ENCODE peak calls at places on chromosomes 2 and 18, in four cellular contexts. U is B cell, O is cardiac fibroblast, P is stomach. Q is an unnamed sample.

GRCh38 chr2:133651861-133652260 is 83.6 kb upstream of the NCKAP5 start:
- DNase-seq in P (no peak), O (peak; percentile 32), U (no peak), Q (no peak)

GRCh38 chr2:181058378-181059269 is 78.2 kb downstream of the UBE2E3 start:
- DNase-seq in O (peak; percentile 70), U (peak; percentile 60), P (no peak), Q (no peak)

GRCh38 chr2:239918749-239919148 is 106.4 kb downstream of the NDUFA10 start:
- DNase-seq in O (no peak), P (no peak), U (no peak), Q (no peak)

GRCh38 chr18:61883547-61883946 is 9.3 kb downstream of the RNF152 start:
- DNase-seq in U (no peak), O (no peak), P (no peak), Q (no peak)

GRCh38 chr2:19607931-19608762 is 249.7 kb upstream of the OSR1 start:
- DNase-seq in O (peak; percentile 86), U (no peak), P (no peak), Q (no peak)

GRCh38 chr2:176285321-176285720 is 16.1 kb downstream of the MTX2 start:
- DNase-seq in O (peak; percentile 65), P (no peak), U (no peak), Q (no peak)

GRCh38 chr2:145909175-145909574 is 1389.3 kb upstream of the ZEB2 start:
- DNase-seq in U (no peak), P (no peak), O (no peak), Q (no peak)

GRCh38 chr2:48510329-48510728 is 19.6 kb upstream of the STON1 start:
- DNase-seq in P (no peak), U (no peak), O (peak; percentile 83), Q (no peak)

GRCh38 chr2:27264753-27265535 is 2.1 kb upstream of the SLC30A3 start:
- DNase-seq in O (peak; percentile 36), P (peak; percentile 70), U (peak; percentile 83), Q (no peak)

GRCh38 chr2:118016911-118017310 is 3.0 kb upstream of the CCDC93 start:
- DNase-seq in P (no peak), O (peak; percentile 45), U (no peak), Q (no peak)

GRCh38 chr2:37378411-37378810 is 34.0 kb downstream of the QPCT start:
- DNase-seq in U (no peak), O (peak; percentile 71), P (no peak), Q (no peak)

GRCh38 chr18:71939483-71939882 is 604.7 kb downstream of the CBLN2 start:
- DNase-seq in O (no peak), P (no peak), U (no peak), Q (no peak)

DNA sequence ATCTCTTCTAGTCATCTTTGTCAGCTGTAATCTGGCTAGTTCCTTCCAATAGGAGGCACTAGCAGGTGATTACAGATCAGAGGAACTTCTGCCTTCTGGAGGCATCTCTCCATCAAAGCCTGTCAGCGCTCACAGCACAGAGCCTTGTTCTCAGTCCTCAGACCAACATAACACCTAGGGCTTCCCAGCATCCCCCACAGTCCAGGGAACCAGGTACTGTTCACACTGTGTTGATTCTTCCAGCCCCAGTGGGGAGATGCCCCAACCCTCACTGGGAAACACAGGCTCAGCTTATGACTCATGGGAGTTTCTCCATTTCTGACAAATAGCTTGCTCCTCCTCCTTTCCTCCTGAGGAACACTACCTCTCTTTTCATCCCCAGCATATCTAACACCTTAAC is 601.7 kb downstream of the CBLN2 start:
- DNase-seq in P (no peak), U (no peak), O (no peak), Q (no peak)
- TF ChIP-seq CTCF in P (no peak), U (no peak), O (no peak), Q (no peak)

DNA sequence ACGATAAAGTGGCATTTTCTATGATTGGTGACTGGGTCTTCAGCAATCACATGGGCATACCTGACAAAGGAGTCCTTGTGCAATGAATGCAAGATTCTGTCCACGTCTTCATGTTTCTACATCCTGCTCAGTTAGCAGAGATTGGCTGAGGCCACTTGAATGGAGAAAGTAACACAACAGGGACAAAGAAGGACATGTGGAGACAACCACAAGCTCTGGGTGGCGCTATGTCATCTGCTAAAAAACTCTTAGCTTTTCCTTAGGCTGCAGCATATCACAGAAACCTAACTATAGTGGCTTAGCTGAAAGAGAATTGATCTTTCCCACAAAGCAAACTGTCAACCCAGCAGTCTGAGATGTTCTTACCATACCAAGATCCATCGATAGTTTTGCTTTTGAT is 1109.7 kb downstream of the SOCS6 start:
- DNase-seq in P (no peak), O (peak; percentile 36), U (no peak), Q (no peak)
- TF ChIP-seq CTCF in P (no peak), O (peak; percentile 28), U (no peak), Q (no peak)

DNA sequence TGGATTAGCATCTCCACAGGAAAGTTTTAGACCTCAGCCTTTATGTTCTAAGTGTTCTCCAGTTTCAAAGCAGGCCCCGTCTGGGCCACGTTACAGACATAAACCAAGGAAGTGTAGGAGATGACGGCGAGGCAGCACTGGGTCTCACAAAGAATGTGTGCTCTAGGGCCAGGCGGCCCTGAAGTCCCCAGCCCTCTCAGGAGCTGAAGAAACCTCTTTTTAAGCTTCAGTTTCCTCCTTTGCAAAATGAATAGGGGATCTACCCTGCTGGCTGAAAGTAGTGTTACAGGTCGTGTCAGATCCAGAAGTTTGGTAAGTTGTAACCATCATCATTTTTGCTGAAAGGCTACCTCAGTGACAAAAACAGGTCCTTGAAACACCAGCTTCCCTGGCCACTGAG is 81.7 kb downstream of the SPRED2 start:
- DNase-seq in U (no peak), O (peak; percentile 26), P (no peak), Q (no peak)
- TF ChIP-seq CTCF in U (peak; percentile 28), O (peak; percentile 49), P (no peak), Q (no peak)

DNA sequence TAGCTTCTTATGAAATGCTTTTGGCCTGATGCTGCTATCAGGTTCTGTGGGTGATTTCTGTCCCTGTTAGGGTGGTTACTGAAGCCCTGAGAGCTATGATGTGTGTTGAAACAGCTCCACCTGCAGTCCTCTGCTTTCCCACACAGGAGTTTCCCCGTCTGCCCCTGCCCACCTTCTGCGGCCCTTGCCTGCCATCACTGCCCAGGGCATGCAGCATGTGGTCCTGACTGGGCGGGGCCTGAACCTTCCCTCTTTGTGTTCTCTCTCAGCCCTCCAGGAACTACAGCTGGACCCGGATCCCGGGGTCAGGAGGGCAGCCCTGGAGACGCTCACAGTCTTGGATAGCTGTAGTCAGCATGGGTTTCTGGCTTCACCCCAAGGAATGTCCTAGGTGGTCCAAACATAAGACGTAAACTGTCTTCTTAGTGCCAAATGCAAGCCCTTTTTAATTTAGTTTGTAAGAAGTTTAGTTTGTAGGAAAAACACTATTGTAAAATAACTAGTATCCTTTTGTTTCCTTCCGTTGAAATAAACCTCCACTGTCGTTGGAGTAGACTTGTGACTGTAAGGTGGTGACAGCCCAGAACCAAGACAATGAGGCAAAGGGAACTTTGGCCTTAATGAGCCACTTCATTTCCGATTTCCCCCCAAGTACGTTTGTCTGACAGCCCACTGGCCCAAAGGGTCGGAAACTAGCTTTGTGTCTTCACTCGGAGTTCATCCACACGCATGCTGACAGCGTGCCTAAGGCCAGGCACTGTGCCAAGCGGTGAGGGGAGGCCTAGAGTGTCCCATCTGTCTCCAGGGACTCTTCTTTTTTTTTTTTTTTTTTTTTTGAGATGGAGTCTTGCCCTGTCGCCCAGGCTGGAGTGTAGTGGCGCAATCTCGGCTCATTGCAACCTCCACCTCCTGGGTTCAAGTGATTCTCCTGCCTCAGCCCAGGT is 21.2 kb downstream of the HJURP start:
- DNase-seq in U (no peak), O (peak; percentile 62), P (peak; percentile 30), Q (peak; percentile 67)
- TF ChIP-seq CTCF in U (no peak), O (peak; percentile 33), P (no peak), Q (no peak)

DNA sequence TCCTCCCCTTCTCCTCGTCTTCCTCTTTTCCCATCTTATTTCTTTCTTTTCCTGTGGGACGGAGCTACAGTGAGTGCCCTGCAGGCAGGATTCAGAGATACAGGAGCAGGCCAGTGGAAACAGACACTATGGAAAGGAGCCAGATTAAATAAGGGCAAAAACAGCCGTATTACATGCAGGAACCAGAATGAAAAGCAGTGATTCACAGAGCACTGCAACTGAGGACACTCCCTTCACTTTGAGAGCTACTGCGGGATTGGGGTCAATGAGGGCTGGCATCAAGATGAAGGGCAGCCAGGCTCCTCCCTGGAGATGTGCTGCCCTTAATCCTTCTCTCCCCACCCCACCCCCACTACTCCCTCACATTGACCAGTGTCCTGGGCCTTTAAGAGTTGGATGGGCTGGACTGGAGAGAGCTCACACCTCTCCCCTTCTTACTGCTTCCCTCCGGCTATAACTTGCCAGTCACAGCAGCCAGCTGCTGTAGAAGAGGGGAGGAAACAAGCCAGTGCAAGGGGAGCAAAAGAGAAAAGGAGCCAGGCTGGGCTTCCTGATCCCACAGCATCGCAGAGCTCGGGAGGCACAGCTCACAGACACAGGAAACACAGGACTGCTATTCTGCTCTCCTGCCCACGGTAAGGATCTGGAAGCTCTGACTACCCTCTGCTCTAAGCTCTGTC is at the start of gene PLCD4:
- DNase-seq in U (no peak), P (no peak), O (peak; percentile 75), Q (no peak)
- TF ChIP-seq CTCF in U (no peak), P (no peak), O (peak; percentile 31), Q (no peak)

DNA sequence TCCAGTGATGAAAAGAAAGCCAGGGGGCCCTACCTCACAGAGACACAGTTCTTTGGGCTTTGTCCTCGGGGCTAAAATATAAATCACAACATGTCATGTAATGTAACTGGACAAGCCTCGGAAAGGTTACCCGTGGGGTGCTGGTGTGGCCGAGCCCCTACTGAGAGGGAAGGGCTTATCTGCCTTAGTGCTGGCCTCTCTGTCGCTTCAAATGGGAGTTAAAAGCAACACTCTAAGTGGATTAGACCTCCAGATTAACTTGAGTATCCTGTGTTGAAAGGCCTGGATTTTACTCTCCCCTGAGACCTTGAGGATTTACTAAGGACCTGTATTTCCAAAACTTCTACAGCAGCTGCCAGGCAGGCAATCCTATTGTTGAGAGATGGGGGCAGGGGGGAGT is 251.5 kb upstream of the APCDD1 start:
- DNase-seq in U (no peak), P (no peak), O (no peak), Q (no peak)
- TF ChIP-seq CTCF in U (no peak), P (no peak), O (no peak), Q (no peak)

GRCh38 chr18:35122586-35123224 is 81.5 kb downstream of the MAPRE2 start:
- DNase-seq in P (no peak), U (peak; percentile 29), O (peak; percentile 37), Q (no peak)
- TF ChIP-seq CTCF in P (no peak), U (peak; percentile 23), O (peak; percentile 46), Q (no peak)

DNA sequence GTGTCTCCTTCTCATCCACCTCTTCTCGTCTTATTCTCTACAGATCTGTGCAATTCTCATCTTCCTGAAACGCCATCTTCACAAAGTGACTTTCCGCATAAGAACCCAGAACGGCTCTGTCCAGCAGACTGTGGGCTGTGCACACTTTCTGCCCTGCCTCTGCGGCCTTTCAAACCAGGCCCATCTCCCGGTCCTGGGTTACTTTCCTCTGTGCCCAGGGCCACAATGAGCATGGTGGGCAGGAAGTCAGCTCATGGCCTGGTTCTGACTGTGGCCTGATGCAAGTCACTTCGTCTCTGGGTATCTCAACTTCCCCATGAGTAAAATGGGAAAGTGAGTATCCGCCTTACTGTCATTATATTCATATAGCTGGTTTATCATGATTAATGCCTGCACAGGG is 71.7 kb upstream of the TMEM200C start:
- DNase-seq in U (no peak), P (no peak), O (no peak), Q (no peak)
- TF ChIP-seq CTCF in U (no peak), P (no peak), O (no peak), Q (no peak)

DNA sequence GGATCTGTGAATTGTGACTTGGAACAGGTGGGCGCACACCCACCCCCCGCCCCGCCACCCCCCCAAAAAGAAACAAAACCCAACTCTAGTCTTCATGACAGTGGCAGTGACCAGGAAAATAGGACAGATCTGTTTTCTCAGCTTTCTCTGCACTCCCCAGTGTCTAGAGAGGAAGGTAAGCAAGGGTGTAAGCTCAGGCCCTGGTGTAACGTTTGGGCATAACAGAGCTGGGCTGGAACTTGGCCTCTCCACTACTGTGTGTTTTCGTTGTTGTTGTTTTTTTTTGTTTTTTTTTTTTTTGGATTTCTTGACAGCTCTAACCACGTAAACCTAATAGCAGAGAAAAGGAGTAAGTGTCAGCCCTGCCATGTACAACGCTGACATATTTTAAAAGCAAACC is 1160.8 kb downstream of the DPP10 start:
- DNase-seq in U (no peak), O (no peak), P (no peak), Q (no peak)
- TF ChIP-seq CTCF in U (no peak), O (no peak), P (no peak), Q (no peak)

Q was measured in coronary artery.